ENCODE peak calls at places on chromosome 4, in four cellular contexts. Z is DND-41, L is mammary epithelial cell, K is hepatocyte. A is an unnamed sample.

GRCh38 chr4:179625391-179625790 is 2183.2 kb upstream of the AGA start:
- DNase-seq in Z (no peak), K (no peak), L (no peak), A (peak)

GRCh38 chr4:105944535-105944934 is 49.3 kb downstream of the NPNT start:
- DNase-seq in L (no peak), Z (no peak), K (no peak), A (no peak)

GRCh38 chr4:87251104-87251503 is 30.7 kb upstream of the KLHL8 start:
- DNase-seq in Z (no peak), L (no peak), K (no peak), A (peak)

GRCh38 chr4:17561195-17561909 is 15.6 kb upstream of the LAP3 start:
- DNase-seq in L (peak), K (no peak), Z (no peak), A (no peak)

GRCh38 chr4:159137176-159137575 is 34.3 kb downstream of the RAPGEF2 start:
- DNase-seq in Z (no peak), K (peak), L (peak), A (peak)

GRCh38 chr4:185028625-185029024 is 10.3 kb downstream of the HELT start:
- DNase-seq in Z (no peak), K (no peak), L (no peak), A (no peak)

GRCh38 chr4:175705407-175705806 is 106.7 kb downstream of the GPM6A start:
- DNase-seq in L (no peak), K (peak), Z (no peak), A (peak)

GRCh38 chr4:61294001-61294400 is 93.9 kb downstream of the ADGRL3 start:
- DNase-seq in K (no peak), Z (no peak), L (no peak), A (no peak)

GRCh38 chr4:119525005-119525749 is 103.4 kb downstream of the PDE5A start:
- DNase-seq in L (peak), K (no peak), Z (no peak), A (no peak)

GRCh38 chr4:103207673-103208072 is 9.5 kb upstream of the CENPE start:
- DNase-seq in K (peak), L (peak), Z (no peak), A (peak)

GRCh38 chr4:39539026-39539690 is 11.9 kb upstream of the UGDH start:
- DNase-seq in Z (no peak), K (no peak), L (no peak), A (no peak)

GRCh38 chr4:183430317-183430986 is 14.0 kb upstream of the CDKN2AIP start:
- DNase-seq in K (no peak), L (no peak), Z (peak), A (peak)

GRCh38 chr4:182856862-182857261 is 60.3 kb downstream of the DCTD start:
- DNase-seq in K (no peak), Z (no peak), L (no peak), A (no peak)

GRCh38 chr4:185657191-185657590 is 121.9 kb upstream of the PDLIM3 start:
- DNase-seq in L (no peak), Z (no peak), K (no peak), A (peak)

GRCh38 chr4:57077550-57078311 is 32.5 kb downstream of the IGFBP7 start:
- DNase-seq in Z (no peak), L (peak), K (no peak), A (no peak)

GRCh38 chr4:56619160-56619559 is 61.9 kb downstream of the HOPX start:
- DNase-seq in L (peak), K (no peak), Z (no peak), A (no peak)

GRCh38 chr4:87073570-87074470 is 139.0 kb downstream of the AFF1 start:
- DNase-seq in Z (peak), K (no peak), L (peak), A (peak)

GRCh38 chr4:26741491-26741871 is 119.2 kb upstream of the STIM2 start:
- DNase-seq in K (no peak), L (no peak), Z (no peak), A (peak)

GRCh38 chr4:80221161-80221560 is 23.9 kb downstream of the PRDM8 start:
- DNase-seq in L (no peak), K (peak), Z (no peak), A (no peak)

GRCh38 chr4:178471385-178471784 is 1029.1 kb upstream of the AGA start:
- DNase-seq in Z (no peak), K (no peak), L (no peak), A (no peak)

GRCh38 chr4:134202557-134202956 is 968 bp upstream of the PABPC4L start:
- DNase-seq in Z (peak), L (no peak), K (no peak), A (no peak)

GRCh38 chr4:139720806-139721205 is 55.2 kb downstream of the MGST2 start:
- DNase-seq in Z (no peak), L (no peak), K (no peak), A (no peak)

GRCh38 chr4:63361628-63362027 is 1047.6 kb downstream of the TECRL start:
- DNase-seq in K (no peak), L (no peak), Z (no peak), A (no peak)

GRCh38 chr4:184745747-184746531 is 12.0 kb upstream of the CENPU start:
- DNase-seq in K (peak), Z (peak), L (peak), A (peak)

GRCh38 chr4:83456184-83456501 is 285 bp downstream of the MRPS18C start:
- DNase-seq in L (no peak), K (no peak), Z (no peak), A (no peak)

GRCh38 chr4:48877827-48878535 is 28.6 kb downstream of the OCIAD2 start:
- DNase-seq in Z (no peak), L (peak), K (no peak), A (no peak)

GRCh38 chr4:26719954-26720552 is 136.2 kb downstream of the TBC1D19 start:
- DNase-seq in L (no peak), K (no peak), Z (no peak), A (no peak)

GRCh38 chr4:74738756-74739155 is 55.6 kb downstream of the BTC start:
- DNase-seq in L (peak), K (no peak), Z (no peak), A (no peak)

GRCh38 chr4:185535818-185536729 is 767 bp upstream of the PDLIM3 start:
- DNase-seq in L (peak), Z (no peak), K (no peak), A (no peak)

GRCh38 chr4:84931961-84932360 is 34.5 kb downstream of the WDFY3 start:
- DNase-seq in K (no peak), L (peak), Z (no peak), A (peak)

GRCh38 chr4:41413670-41414069 is 124.3 kb upstream of the LIMCH1 start:
- DNase-seq in Z (no peak), L (peak), K (no peak), A (peak)

GRCh38 chr4:81631958-81632439 is 160.3 kb upstream of the RASGEF1B start:
- DNase-seq in L (peak), Z (no peak), K (peak), A (no peak)
- H3K4me2 ChIP-seq in L (peak), Z (no peak), K (no peak), A (no peak)

GRCh38 chr4:112029642-112030235 is 115.5 kb upstream of the FAM241A start:
- DNase-seq in K (no peak), L (peak), Z (no peak), A (peak)

GRCh38 chr4:112036881-112037280 is 108.4 kb upstream of the FAM241A start:
- DNase-seq in K (no peak), L (no peak), Z (no peak), A (peak)

DNA sequence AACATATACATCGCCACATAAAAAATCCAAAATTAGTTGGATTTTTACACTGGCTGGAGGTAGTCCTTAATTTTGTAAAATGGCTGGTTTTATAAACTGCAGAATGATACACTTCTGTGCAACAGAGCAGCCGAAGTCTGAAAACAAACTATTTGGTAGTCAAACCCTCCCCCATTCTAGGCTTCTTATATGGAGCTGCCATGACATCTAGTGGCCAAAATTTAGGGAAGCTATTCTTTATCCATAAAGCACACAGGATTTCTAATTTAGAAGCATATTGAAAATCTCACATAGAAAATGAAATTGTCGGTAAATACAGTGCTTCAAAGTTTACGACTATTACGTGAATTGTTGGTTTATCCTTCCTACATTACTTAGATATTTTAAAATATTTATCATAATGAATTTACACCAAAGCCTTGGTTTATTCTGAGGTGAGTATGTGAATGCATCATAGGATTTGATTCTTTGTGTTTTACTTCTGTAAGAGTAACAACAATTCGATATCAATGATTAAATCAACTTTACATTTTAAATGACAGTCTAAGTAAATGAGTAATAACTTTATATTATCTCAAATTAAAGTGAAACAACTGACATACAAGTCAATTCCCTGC is 113.4 kb upstream of the FAM241A start:
- DNase-seq in Z (no peak), L (peak), K (peak), A (peak)
- H3K4me2 ChIP-seq in Z (no peak), L (no peak), K (peak), A (no peak)

GRCh38 chr4:99156992-99157391 is 12.9 kb upstream of the ADH4 start:
- DNase-seq in L (no peak), Z (no peak), K (no peak), A (no peak)
- H3K4me2 ChIP-seq in L (no peak), Z (no peak), K (no peak), A (no peak)

GRCh38 chr4:152476796-152477195 is 59.1 kb downstream of the FBXW7 start:
- DNase-seq in L (no peak), K (no peak), Z (no peak), A (no peak)

GRCh38 chr4:152480901-152481300 is 55.0 kb downstream of the FBXW7 start:
- DNase-seq in Z (no peak), K (no peak), L (no peak), A (no peak)

GRCh38 chr4:152479428-152480026 is 56.4 kb downstream of the FBXW7 start:
- DNase-seq in L (no peak), K (no peak), Z (no peak), A (no peak)

GRCh38 chr4:152480356-152480755 is 55.5 kb downstream of the FBXW7 start:
- DNase-seq in K (no peak), Z (no peak), L (no peak), A (no peak)

GRCh38 chr4:152478456-152479237 is 57.2 kb downstream of the FBXW7 start:
- DNase-seq in L (no peak), K (no peak), Z (no peak), A (no peak)
- H3K4me2 ChIP-seq in L (no peak), K (no peak), Z (no peak), A (no peak)

GRCh38 chr4:14641871-14642270 is 360.4 kb upstream of the CPEB2 start:
- DNase-seq in K (no peak), Z (no peak), L (no peak), A (no peak)

GRCh38 chr4:14640476-14640875 is 361.8 kb upstream of the CPEB2 start:
- DNase-seq in Z (no peak), L (no peak), K (no peak), A (no peak)

GRCh38 chr4:14632041-14632440 is 370.2 kb upstream of the CPEB2 start:
- DNase-seq in K (no peak), Z (no peak), L (no peak), A (no peak)

GRCh38 chr4:14636563-14636962 is 365.7 kb upstream of the CPEB2 start:
- DNase-seq in Z (no peak), K (no peak), L (no peak), A (no peak)
- H3K4me2 ChIP-seq in Z (no peak), K (no peak), L (no peak), A (no peak)

GRCh38 chr4:152256996-152257395 is 278.9 kb downstream of the FBXW7 start:
- DNase-seq in K (no peak), L (no peak), Z (peak), A (no peak)

GRCh38 chr4:152258391-152258790 is 277.5 kb downstream of the FBXW7 start:
- DNase-seq in Z (peak), K (no peak), L (no peak), A (no peak)

GRCh38 chr4:152258804-152259708 is 276.8 kb downstream of the FBXW7 start:
- DNase-seq in K (peak), L (peak), Z (no peak), A (no peak)

GRCh38 chr4:152257601-152258066 is 278.3 kb downstream of the FBXW7 start:
- DNase-seq in Z (peak), L (no peak), K (no peak), A (peak)

DNA sequence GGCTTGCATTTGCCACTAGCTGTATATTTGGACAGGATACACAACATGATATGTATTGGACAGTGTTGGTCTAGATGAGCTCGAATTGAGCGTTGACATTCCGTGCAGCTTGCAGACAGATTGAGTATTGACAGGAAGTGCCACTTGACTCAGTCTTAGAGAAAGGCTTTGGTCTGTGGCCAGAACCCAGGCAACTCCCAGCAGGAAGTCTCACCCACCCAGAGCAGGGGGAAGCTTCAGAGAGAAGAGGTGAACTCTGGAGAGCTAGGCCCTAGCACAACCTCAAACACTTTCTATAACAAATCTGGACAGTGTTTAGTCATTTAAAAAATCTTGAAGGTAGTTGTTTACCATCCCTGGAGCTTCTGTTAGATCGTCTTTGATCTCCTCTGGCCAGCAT is 280.5 kb downstream of the FBXW7 start:
- DNase-seq in Z (peak), K (no peak), L (no peak), A (no peak)
- H3K4me2 ChIP-seq in Z (peak), K (no peak), L (no peak), A (no peak)

DNA sequence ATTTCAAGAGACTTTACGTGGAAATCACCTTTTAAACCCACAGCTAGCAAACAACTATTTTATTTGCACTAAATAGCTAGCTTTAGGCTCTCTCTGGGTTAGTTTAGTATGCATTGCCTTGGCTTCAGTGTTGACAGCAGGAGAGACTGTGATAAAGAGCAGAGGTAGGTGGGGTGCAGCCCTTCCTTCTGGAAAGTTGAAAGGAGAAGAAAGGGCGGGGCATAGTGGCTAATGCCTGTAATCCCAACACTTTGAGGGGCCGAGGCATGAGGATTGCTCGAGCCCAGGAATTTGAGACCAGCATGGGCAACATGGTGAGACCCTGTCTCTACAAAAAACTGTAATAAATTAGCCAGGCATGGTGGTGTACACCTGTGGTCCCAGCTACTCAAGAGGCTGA is 29.0 kb upstream of the TMEM154 start:
- DNase-seq in K (no peak), L (no peak), Z (no peak), A (no peak)
- H3K4me2 ChIP-seq in K (peak), L (no peak), Z (no peak), A (no peak)

DNA sequence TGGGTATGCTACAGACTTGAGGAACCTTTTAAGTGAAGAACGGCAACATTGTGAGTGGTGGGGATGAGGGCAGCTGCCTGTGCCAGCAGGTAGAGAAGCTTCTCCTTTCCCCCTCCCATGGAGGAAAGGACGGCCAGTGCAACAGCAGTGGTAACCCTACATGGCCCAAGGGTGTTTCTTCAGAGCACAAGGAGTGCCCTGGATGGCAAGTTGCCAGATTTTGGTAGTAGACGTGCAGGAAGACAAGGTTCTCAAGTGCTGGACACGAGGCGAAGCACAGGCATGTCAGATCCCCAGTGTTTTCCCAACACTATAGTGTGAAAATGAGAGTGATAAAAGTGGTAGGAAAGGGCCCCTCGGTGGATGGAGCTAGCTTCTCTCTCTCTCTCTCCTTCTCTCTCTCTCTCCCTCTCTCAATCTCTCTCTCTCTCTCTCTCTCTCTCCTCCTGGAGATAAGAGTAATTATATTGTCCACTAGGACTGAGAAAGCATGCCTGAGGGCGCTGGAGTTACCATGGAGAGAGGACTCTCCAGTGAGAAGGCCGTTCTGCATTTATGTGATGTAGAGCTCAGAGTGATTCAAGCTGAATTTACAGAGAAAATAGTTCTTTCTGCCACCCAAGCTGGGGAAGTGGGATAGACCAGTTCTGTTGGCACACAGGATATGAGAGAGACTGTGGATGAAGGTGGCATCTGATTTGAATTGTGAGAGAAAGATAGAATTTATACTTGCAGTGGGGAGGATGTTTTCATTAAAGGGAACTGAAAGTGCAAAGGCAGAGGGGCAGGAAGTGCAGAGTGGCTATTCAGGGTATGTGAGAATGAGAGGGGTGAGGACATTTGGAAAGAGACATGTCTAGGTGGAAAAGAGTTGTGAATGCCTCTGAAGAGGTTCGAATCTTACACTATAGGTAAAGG is 25.6 kb upstream of the TRPC3 start:
- DNase-seq in K (peak), Z (no peak), L (no peak), A (no peak)
- H3K4me2 ChIP-seq in K (no peak), Z (no peak), L (no peak), A (no peak)

DNA sequence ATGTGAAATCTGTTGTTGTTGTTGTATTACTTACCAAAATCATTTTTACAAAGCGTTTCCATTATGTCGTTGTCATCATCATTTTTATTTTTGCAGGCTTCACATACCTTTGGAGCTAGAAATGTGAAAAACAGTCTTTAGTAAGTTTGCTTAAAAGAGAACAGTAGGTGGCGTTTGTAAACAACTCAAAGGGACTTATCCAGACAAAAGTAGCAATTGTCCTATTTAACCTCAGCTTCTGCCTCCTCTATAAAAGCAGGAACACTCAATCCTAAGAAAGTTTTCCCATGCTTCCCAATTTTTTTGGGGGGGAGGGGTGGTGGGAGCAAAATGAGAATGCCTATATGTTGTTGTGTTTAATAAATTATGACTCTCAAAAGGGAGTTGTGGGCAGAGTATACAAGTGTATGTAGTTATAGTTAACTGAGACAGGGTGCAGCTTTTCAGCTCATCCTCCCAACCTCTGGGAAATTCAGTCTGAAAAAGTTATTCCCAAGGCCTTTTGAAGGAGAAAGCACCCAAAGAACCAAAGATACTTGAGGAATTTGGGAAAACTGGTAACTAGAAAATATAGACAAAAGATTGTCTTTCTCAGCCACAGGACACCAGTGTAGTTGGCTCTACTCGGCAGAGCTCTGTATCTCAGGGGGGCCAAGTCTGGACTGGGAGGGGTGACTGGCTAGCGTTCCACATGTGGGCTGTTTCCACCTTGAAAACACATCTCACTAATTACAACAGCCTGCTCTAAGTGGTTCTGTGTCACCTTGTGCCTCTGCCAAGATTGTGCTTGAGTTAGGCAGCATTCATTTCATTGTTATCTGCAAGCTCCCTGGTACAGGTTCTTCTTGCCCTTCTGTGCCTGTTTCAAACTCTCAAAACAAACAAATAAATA is 2.8 kb downstream of the SFRP2 start:
- DNase-seq in L (no peak), K (no peak), Z (no peak), A (peak)
- H3K4me2 ChIP-seq in L (no peak), K (peak), Z (no peak), A (peak)

GRCh38 chr4:76851375-76851774 is 46.6 kb downstream of the SOWAHB start:
- DNase-seq in Z (no peak), L (no peak), K (no peak), A (no peak)
- H3K4me2 ChIP-seq in Z (no peak), L (no peak), K (no peak), A (no peak)

A was measured in neural progenitor cell.